ENCODE peak calls at places on chromosomes 2 and 18, in five cellular contexts. Y, I, E, D and U are unnamed samples.

GRCh38 chr2:223041527-223042109 is 10.4 kb upstream of the KCNE4 start:
- DNase-seq in Y (peak), E (peak), D (peak), I (peak), U (peak)

GRCh38 chr2:225041210-225041870 is 928 bp downstream of the DOCK10 start:
- DNase-seq in D (peak), E (no peak), Y (peak), I (no peak), U (peak)

GRCh38 chr2:111908578-111908977 is 10.2 kb downstream of the MERTK start:
- DNase-seq in D (no peak), E (no peak), I (no peak), Y (no peak), U (no peak)

GRCh38 chr2:219331560-219332213 is 857 bp downstream of the RESP18 start:
- DNase-seq in I (no peak), D (no peak), E (no peak), Y (no peak), U (no peak)

GRCh38 chr2:46540496-46541342 is 61.4 kb downstream of the TMEM247 start:
- DNase-seq in I (no peak), D (peak), E (no peak), Y (peak), U (peak)

GRCh38 chr2:54706622-54707021 is 16.8 kb upstream of the EML6 start:
- DNase-seq in I (no peak), Y (no peak), D (no peak), E (no peak), U (no peak)

GRCh38 chr2:241762933-241763369 is 13.7 kb upstream of the GAL3ST2 start:
- DNase-seq in Y (peak), D (peak), I (no peak), E (no peak), U (no peak)

GRCh38 chr2:218168635-218169462 is 2.1 kb upstream of the CXCR1 start:
- DNase-seq in E (peak), I (peak), Y (peak), D (peak), U (peak)

GRCh38 chr2:216221806-216222205 is 112.7 kb downstream of the XRCC5 start:
- DNase-seq in E (no peak), Y (peak), I (no peak), D (peak), U (peak)

GRCh38 chr2:157725856-157726255 is 97.2 kb upstream of the ACVR1C start:
- DNase-seq in I (no peak), E (no peak), Y (no peak), D (no peak), U (no peak)

GRCh38 chr18:57951999-57952774 is 91.8 kb upstream of the NEDD4L start:
- DNase-seq in I (no peak), E (no peak), D (peak), Y (no peak), U (no peak)

GRCh38 chr2:38581193-38582147 is 21.3 kb downstream of the HNRNPLL start:
- DNase-seq in I (peak), D (peak), Y (peak), E (no peak), U (peak)